ENCODE peak calls at places on chromosomes 5 and 9, in four cellular contexts. E, U, L and G are unnamed samples.

GRCh38 chr5:110896901-110897300 is 158.1 kb downstream of the SLC25A46 start:
- DNase-seq in E (no peak), U (no peak), L (no peak), G (peak)

GRCh38 chr5:97635553-97635952 is 452.5 kb upstream of the RIOK2 start:
- DNase-seq in E (no peak), U (no peak), L (no peak), G (no peak)

GRCh38 chr5:14757853-14758252 is 93.3 kb downstream of the OTULIN start:
- DNase-seq in E (no peak), U (no peak), L (no peak), G (no peak)

GRCh38 chr5:6899215-6899614 is 186.0 kb downstream of the TENT4A start:
- DNase-seq in E (no peak), U (no peak), L (no peak), G (no peak)

GRCh38 chr5:154190652-154191304 is at the start of gene GALNT10:
- DNase-seq in E (peak), U (peak), L (no peak), G (peak)

GRCh38 chr9:8647824-8648223 is 848.2 kb upstream of the DMAC1 start:
- DNase-seq in E (peak), U (no peak), L (no peak), G (no peak)

GRCh38 chr5:92916036-92916435 is 665.0 kb downstream of the NR2F1-AS1 start:
- DNase-seq in E (no peak), U (no peak), L (no peak), G (peak)

GRCh38 chr5:148268556-148268955 is at the start of gene SPINK13:
- DNase-seq in E (peak), U (no peak), L (no peak), G (peak)

GRCh38 chr5:14268236-14268701 is 125.1 kb downstream of the TRIO start:
- DNase-seq in E (peak), U (no peak), L (no peak), G (peak)

DNA sequence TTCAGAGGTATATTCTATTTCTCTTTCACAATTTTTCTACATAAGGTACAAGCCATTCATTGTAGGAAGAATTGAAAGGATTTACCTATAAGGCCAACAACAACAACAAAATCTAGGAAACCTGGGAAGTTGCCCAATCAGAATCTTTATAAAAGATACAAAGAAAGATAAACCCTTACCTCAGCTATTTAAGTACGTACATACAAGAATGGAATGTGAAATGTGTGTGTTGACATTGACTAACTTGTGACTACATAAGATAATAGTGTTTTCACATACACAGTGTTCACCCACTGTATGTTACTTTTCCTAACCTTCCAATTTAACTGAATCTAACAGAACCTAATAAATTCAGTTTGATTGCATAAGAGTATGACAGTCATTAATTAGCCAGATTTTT is 154.1 kb downstream of the ADAMTS6 start:
- DNase-seq in E (no peak), U (no peak), L (no peak), G (peak)
- H3K56ac ChIP-seq in E (no peak), U (no peak), L (no peak), G (no peak)

GRCh38 chr5:42579320-42579719 is 156.1 kb downstream of the GHR start:
- DNase-seq in E (no peak), U (no peak), L (no peak), G (no peak)
- H3K56ac ChIP-seq in E (no peak), U (no peak), L (no peak), G (no peak)

DNA sequence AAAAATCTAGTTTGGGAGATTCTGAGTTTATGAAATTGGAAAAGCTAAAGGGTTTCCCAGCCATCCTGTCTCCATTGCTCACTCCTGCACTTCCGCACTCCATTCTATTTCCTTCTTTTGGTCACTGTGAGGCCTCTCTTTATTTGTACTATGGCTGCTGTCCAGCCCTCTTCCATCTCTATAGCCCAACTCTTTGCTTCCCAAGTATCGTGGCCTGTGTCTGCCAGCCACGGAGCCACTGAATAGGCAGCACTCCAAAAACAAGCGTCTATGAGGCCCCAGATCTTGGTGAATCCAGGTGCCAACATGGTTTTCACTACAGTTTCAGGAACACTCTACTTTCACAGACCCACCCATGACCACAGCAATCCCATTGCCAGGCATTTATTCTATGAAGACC is 37.2 kb downstream of the GRAMD2B start:
- DNase-seq in E (no peak), U (no peak), L (no peak), G (no peak)
- H3K56ac ChIP-seq in E (no peak), U (no peak), L (no peak), G (no peak)

DNA sequence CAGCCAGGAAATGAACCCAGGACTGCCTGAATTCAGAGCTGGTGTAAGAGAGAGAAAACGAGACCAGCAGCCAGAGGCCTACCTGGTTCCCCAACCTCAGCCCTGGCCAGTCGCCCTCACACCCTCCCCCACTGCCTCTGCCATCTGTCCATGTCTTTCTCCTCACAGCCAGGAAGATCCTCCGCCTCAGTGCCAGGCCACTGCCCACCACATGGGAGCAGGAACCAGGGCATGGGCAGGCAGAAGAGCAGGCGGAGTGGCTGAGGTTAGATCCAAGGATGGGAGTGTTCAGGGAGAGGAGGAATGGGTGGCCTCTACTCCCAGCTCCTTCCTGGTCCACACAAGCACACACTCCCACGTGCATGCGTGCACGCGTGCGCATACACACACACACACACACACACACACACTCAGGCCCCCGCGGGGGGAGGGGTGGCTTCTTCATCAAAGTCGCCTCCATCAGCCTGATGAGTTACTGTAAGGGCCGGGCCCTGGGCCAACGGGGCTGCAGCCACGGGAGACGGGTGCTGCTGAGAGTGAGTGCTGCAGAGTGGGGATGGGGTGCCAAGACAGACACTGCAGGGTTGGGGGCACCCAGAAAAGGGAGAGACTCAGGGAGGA is 18.2 kb downstream of the CNTFR start:
- DNase-seq in E (no peak), U (no peak), L (no peak), G (no peak)
- H3K56ac ChIP-seq in E (no peak), U (no peak), L (no peak), G (no peak)

DNA sequence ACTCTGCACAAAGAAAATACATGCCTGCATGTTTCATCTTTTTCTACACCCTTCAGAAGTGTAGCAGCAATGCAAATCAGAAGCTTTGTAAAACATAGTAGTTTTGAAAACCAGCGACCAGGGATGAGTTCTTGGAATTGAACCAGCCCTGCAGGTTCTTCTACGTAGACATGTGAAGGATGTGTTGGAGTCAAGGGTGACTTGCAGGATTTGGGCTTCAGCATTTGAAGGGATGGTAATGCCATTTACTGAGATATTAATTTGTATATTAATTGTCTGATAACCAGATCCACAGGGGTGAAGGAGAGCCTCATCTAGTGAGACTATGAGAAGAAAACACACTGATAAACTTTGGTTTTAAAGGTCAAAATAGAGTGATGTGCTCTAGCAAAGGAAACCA is 72.4 kb downstream of the KIAA1958 start:
- DNase-seq in E (no peak), U (no peak), L (no peak), G (no peak)
- H3K56ac ChIP-seq in E (no peak), U (no peak), L (no peak), G (no peak)

GRCh38 chr5:1034986-1035385 is 26.4 kb downstream of the NKD2 start:
- DNase-seq in E (no peak), U (no peak), L (no peak), G (no peak)
- H3K56ac ChIP-seq in E (no peak), U (no peak), L (no peak), G (no peak)